ENCODE peak calls at places on chromosomes 16 and 17, in nine cellular contexts. L is ascending aorta, R is body of pancreas, H is RWPE2, F is heart right ventricle, C is heart left ventricle, Y is Peyer's patch, N is esophagus muscularis mucosa, K is AG04450. Z is an unnamed sample.

GRCh38 chr16:71254832-71255560 is 24.5 kb upstream of the HYDIN start:
- DNase-seq in R (no peak), L (no peak), N (no peak), C (no peak), F (no peak), Y (no peak), H (no peak), K (no peak), Z (no peak)

GRCh38 chr16:68041783-68042182 is 18.7 kb downstream of the DUS2 start:
- DNase-seq in H (no peak), C (no peak), N (no peak), F (no peak), Y (no peak), K (no peak), R (no peak), L (no peak), Z (no peak)

GRCh38 chr17:47994714-47995113 is 23.8 kb downstream of the CDK5RAP3 start:
- DNase-seq in C (no peak), L (no peak), K (no peak), Y (no peak), H (no peak), R (no peak), N (no peak), F (no peak), Z (no peak)

GRCh38 chr17:31515226-31515759 is 123.8 kb downstream of the RAB11FIP4 start:
- DNase-seq in N (no peak), H (no peak), K (no peak), L (no peak), C (no peak), Y (no peak), F (no peak), R (no peak), Z (no peak)

GRCh38 chr16:67760831-67761230 is 41.7 kb upstream of the GFOD2 start:
- DNase-seq in H (no peak), L (no peak), Y (no peak), F (no peak), R (no peak), N (no peak), K (no peak), C (no peak), Z (no peak)

GRCh38 chr17:4980644-4981216 is 6.7 kb downstream of the CAMTA2 start:
- DNase-seq in F (no peak), K (no peak), L (no peak), H (no peak), Y (no peak), R (peak; percentile 42), N (no peak), C (no peak), Z (no peak)

GRCh38 chr17:66373944-66374817 is 71.8 kb downstream of the PRKCA start:
- DNase-seq in Y (peak; percentile 60), K (no peak), H (no peak), N (no peak), L (no peak), C (peak; percentile 52), R (peak; percentile 28), F (peak; percentile 21), Z (no peak)

GRCh38 chr17:47995241-47995935 is 24.5 kb downstream of the CDK5RAP3 start:
- DNase-seq in L (no peak), K (no peak), H (no peak), N (no peak), Y (no peak), F (no peak), R (peak; percentile 89), C (no peak), Z (no peak)

GRCh38 chr17:1724869-1725641 is 551 bp downstream of the WDR81 start:
- DNase-seq in C (peak; percentile 58), Y (no peak), H (peak; percentile 65), N (no peak), R (no peak), K (no peak), F (no peak), L (no peak), Z (no peak)

GRCh38 chr17:38656959-38657823 is 17.6 kb downstream of the EPOP start:
- DNase-seq in L (no peak), C (no peak), K (no peak), F (no peak), Y (no peak), H (no peak), N (no peak), R (peak; percentile 30), Z (no peak)

GRCh38 chr17:40472733-40473452 is 28.5 kb downstream of the TNS4 start:
- DNase-seq in C (no peak), H (no peak), F (no peak), L (no peak), Y (no peak), N (no peak), K (no peak), R (no peak), Z (no peak)

GRCh38 chr16:82341146-82341669 is 171.2 kb upstream of the MPHOSPH6 start:
- DNase-seq in F (no peak), Y (no peak), N (no peak), L (no peak), C (no peak), K (no peak), H (no peak), R (no peak), Z (no peak)

GRCh38 chr17:77872199-77872598 is 86.3 kb upstream of the TNRC6C start:
- DNase-seq in C (peak; percentile 4), Y (no peak), F (no peak), R (no peak), K (no peak), N (no peak), L (no peak), H (no peak), Z (no peak)

GRCh38 chr16:66127459-66128362 is 238.8 kb upstream of the CDH5 start:
- DNase-seq in L (no peak), R (no peak), Y (no peak), N (no peak), H (no peak), K (no peak), F (peak; percentile 17), C (no peak), Z (no peak)

GRCh38 chr17:68011199-68011665 is 15.0 kb upstream of the C17orf58 start:
- DNase-seq in Y (peak; percentile 80), N (no peak), L (no peak), R (peak; percentile 50), F (peak; percentile 46), K (no peak), H (no peak), C (peak; percentile 48), Z (no peak)

GRCh38 chr17:48014603-48015037 is 23.0 kb downstream of the COPZ2 start:
- DNase-seq in F (no peak), H (no peak), C (no peak), K (no peak), L (no peak), R (no peak), Y (no peak), N (no peak), Z (no peak)

GRCh38 chr16:53224932-53225533 is 170.2 kb downstream of the CHD9 start:
- DNase-seq in N (no peak), L (no peak), R (no peak), C (no peak), K (no peak), Y (no peak), H (no peak), F (no peak), Z (no peak)

GRCh38 chr17:13415877-13416416 is 185.8 kb downstream of the HS3ST3A1 start:
- DNase-seq in L (no peak), N (no peak), C (peak; percentile 73), H (no peak), Y (peak; percentile 67), K (peak; percentile 39), F (peak; percentile 72), R (peak; percentile 45), Z (no peak)

DNA sequence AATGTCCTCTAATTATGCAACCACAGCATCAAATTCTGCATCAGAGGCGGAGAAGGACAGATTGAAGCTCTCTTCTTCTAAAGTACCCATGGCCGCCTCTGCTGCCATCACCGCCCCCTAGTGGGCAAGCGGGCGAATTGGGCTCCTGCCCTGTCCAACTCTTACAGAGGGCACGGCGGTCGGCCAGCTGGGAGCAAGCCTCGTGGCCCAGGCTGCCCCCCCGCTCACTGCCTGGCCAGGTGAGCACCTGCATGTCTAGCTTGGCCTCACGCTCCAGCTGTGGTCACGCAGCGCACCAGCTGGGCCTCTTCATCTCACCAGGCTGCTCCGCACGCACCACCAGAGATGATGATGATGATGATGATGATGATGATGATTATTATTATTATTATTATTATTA is 146.1 kb upstream of the TOM1L1 start:
- DNase-seq in C (no peak), K (no peak), R (no peak), N (no peak), L (no peak), Y (no peak), F (no peak), H (no peak), Z (no peak)
- TF ChIP-seq CTCF in C (no peak), K (no peak), R (peak; percentile 9), N (no peak), L (no peak), Y (no peak), F (no peak), H (no peak), Z (peak; percentile 23)

GRCh38 chr17:78998311-78999055 is 11.1 kb downstream of the CANT1 start:
- DNase-seq in L (no peak), Y (peak; percentile 84), C (peak; percentile 83), F (peak; percentile 58), K (no peak), N (no peak), R (no peak), H (no peak), Z (no peak)

GRCh38 chr17:79000396-79001189 is 9.0 kb downstream of the CANT1 start:
- DNase-seq in Y (peak; percentile 42), R (no peak), K (no peak), N (no peak), L (no peak), H (peak; percentile 54), C (peak; percentile 37), F (no peak), Z (no peak)

GRCh38 chr17:78999947-79000395 is 9.6 kb downstream of the CANT1 start:
- DNase-seq in L (no peak), N (no peak), C (no peak), R (no peak), H (no peak), K (no peak), F (no peak), Y (peak; percentile 30), Z (no peak)

GRCh38 chr17:78997881-78998280 is 11.7 kb downstream of the CANT1 start:
- DNase-seq in K (no peak), R (no peak), F (no peak), Y (peak; percentile 41), H (no peak), N (no peak), C (peak; percentile 20), L (no peak), Z (no peak)

GRCh38 chr17:78999056-78999768 is 10.4 kb downstream of the CANT1 start:
- DNase-seq in C (peak; percentile 23), N (no peak), R (no peak), Y (peak; percentile 35), F (no peak), H (no peak), L (no peak), K (no peak), Z (no peak)
- H3K4me3 ChIP-seq in C (no peak overlapping the region), N (no peak overlapping the region), R (no peak overlapping the region), Y (no peak overlapping the region), F (no peak overlapping the region), H (no peak overlapping the region), L (no peak overlapping the region), K (no peak overlapping the region), Z (no peak overlapping the region)

GRCh38 chr16:87053016-87053982 is 263.9 kb downstream of the C16orf95 start:
- DNase-seq in L (no peak), Y (no peak), F (no peak), N (no peak), K (no peak), C (no peak), R (no peak), H (no peak), Z (no peak)
- TF ChIP-seq CTCF in L (no peak), Y (no peak), F (peak; percentile 30), N (no peak), K (peak; percentile 17), C (no peak), R (no peak), H (no peak), Z (no peak)

GRCh38 chr17:45225964-45226530 is 4.4 kb downstream of the FMNL1 start:
- DNase-seq in C (peak; percentile 86), H (peak; percentile 69), F (peak; percentile 71), R (no peak), K (no peak), L (peak; percentile 78), N (no peak), Y (peak; percentile 98), Z (no peak)
- H3K4me3 ChIP-seq in C (no peak overlapping the region), H (no peak overlapping the region), F (no peak overlapping the region), R (no peak overlapping the region), K (no peak overlapping the region), L (no peak overlapping the region), N (no peak overlapping the region), Y (peak overlapping the region; percentile 76), Z (no peak overlapping the region)

Z was measured in epithelial cell of proximal tubule.